ENCODE peak calls at places on chromosomes 3 and 15, in six cellular contexts. B is psoas muscle, S is cardiac muscle cell, V is neural progenitor cell, H is A549, X is breast epithelium. C is an unnamed sample. For H3K4me1, the result is how much of the 10 kb centered on the place peaks cover.

GRCh38 chr3:127304121-127304744 is 16.4 kb upstream of the PRR20G start:
- DNase-seq in X (no peak), H (peak), V (peak), S (no peak), B (no peak), C (no peak)

GRCh38 chr15:90046846-90047481 is 45.8 kb downstream of the ZNF710 start:
- DNase-seq in B (peak), S (no peak), H (no peak), V (no peak), X (peak), C (no peak)

GRCh38 chr3:87196879-87197278 is 30.2 kb upstream of the CHMP2B start:
- DNase-seq in S (no peak), V (no peak), H (no peak), B (no peak), X (no peak), C (no peak)

GRCh38 chr15:78429477-78429876 is 8.5 kb upstream of the IREB2 start:
- DNase-seq in X (peak), H (no peak), B (no peak), V (no peak), S (no peak), C (no peak)

GRCh38 chr15:97683816-97684215 is 276.7 kb upstream of the ARRDC4 start:
- DNase-seq in X (no peak), H (no peak), S (no peak), B (no peak), V (no peak), C (no peak)

GRCh38 chr3:157369712-157370447 is 66.8 kb upstream of the PTX3 start:
- DNase-seq in B (no peak), H (no peak), X (no peak), V (peak), S (peak), C (no peak)

GRCh38 chr3:106059953-106060517 is 191.2 kb upstream of the CBLB start:
- DNase-seq in V (no peak), H (no peak), S (no peak), B (no peak), X (no peak), C (no peak)

GRCh38 chr3:16741103-16741758 is 136.0 kb upstream of the DAZL start:
- DNase-seq in V (no peak), H (no peak), S (peak), X (no peak), B (no peak), C (no peak)

GRCh38 chr3:129346690-129347440 is 68.2 kb downstream of the HMCES start:
- DNase-seq in X (no peak), B (no peak), V (no peak), H (no peak), S (no peak), C (no peak)

GRCh38 chr3:76063811-76064210 is 278.5 kb upstream of the ZNF717 start:
- DNase-seq in V (no peak), X (no peak), B (no peak), H (no peak), S (no peak), C (no peak)

GRCh38 chr3:60528651-60529050 is 722.6 kb downstream of the FHIT start:
- DNase-seq in V (no peak), B (no peak), S (no peak), H (no peak), X (no peak), C (no peak)

GRCh38 chr3:145182196-145182911 is 978.6 kb downstream of the PLOD2 start:
- DNase-seq in V (no peak), H (no peak), B (no peak), X (no peak), S (no peak), C (no peak)

GRCh38 chr3:107111889-107112288 is 265.4 kb upstream of the CCDC54 start:
- DNase-seq in V (no peak), H (no peak), B (no peak), X (no peak), S (no peak), C (no peak)

GRCh38 chr3:105970283-105970682 is 101.5 kb upstream of the CBLB start:
- DNase-seq in B (no peak), H (no peak), S (peak), X (peak), V (no peak), C (no peak)

GRCh38 chr3:25820372-25820771 is 30.5 kb downstream of the OXSM start:
- DNase-seq in X (no peak), V (no peak), S (peak), H (no peak), B (no peak), C (peak)

GRCh38 chr3:23106641-23107040 is 96.5 kb upstream of the UBE2E2 start:
- DNase-seq in X (no peak), S (no peak), H (no peak), B (no peak), V (peak), C (no peak)

GRCh38 chr3:133459400-133459799 is 59.5 kb downstream of the BFSP2 start:
- DNase-seq in B (peak), X (peak), V (peak), S (peak), H (no peak), C (no peak)

GRCh38 chr15:72341361-72341760 is 21.4 kb upstream of the CELF6 start:
- DNase-seq in V (peak), S (peak), X (no peak), B (no peak), H (no peak), C (peak)

GRCh38 chr15:63023351-63023945 is 19.1 kb upstream of the TPM1 start:
- DNase-seq in S (peak), H (no peak), B (no peak), X (no peak), V (no peak), C (no peak)

GRCh38 chr3:11198495-11198894 is 44.2 kb downstream of the HRH1 start:
- DNase-seq in H (no peak), X (no peak), B (no peak), V (no peak), S (no peak), C (no peak)

GRCh38 chr15:62870216-62870615 is 172.3 kb upstream of the TPM1 start:
- DNase-seq in S (no peak), V (no peak), H (no peak), X (no peak), B (no peak), C (no peak)

GRCh38 chr3:72683068-72683467 is 165.2 kb downstream of the SHQ1 start:
- DNase-seq in S (no peak), V (peak), B (no peak), H (no peak), X (no peak), C (no peak)

GRCh38 chr3:78497025-78497424 is 1270.8 kb downstream of the ROBO1 start:
- DNase-seq in V (no peak), X (no peak), B (no peak), S (no peak), H (no peak), C (no peak)

GRCh38 chr3:150602426-150603089 is 563 bp upstream of the SELENOT start:
- DNase-seq in B (no peak), S (no peak), H (no peak), V (no peak), X (no peak), C (no peak)

GRCh38 chr15:75238150-75238549 is 20.0 kb upstream of the GOLGA6C start:
- DNase-seq in S (no peak), V (no peak), X (peak), H (no peak), B (peak), C (no peak)

GRCh38 chr3:98655666-98656065 is 62.3 kb upstream of the CPOX start:
- DNase-seq in S (peak), V (no peak), H (no peak), X (no peak), B (no peak), C (no peak)

GRCh38 chr3:10926831-10927521 is 65.6 kb upstream of the SLC6A1 start:
- DNase-seq in B (no peak), H (no peak), S (peak), V (no peak), X (peak), C (no peak)

GRCh38 chr15:56923174-56923579 is 4.7 kb downstream of the TCF12 start:
- DNase-seq in B (no peak), X (no peak), H (no peak), V (peak), S (no peak), C (no peak)
- H3K4me1 ChIP-seq in B (under half), X (under half), H (half or more), V (half or more), S (half or more), C (under half)

GRCh38 chr15:31400222-31400927 is 73.7 kb downstream of the KLF13 start:
- DNase-seq in S (no peak), X (no peak), V (no peak), H (no peak), B (no peak), C (no peak)

GRCh38 chr15:31402003-31402402 is 75.4 kb downstream of the KLF13 start:
- DNase-seq in X (no peak), S (no peak), B (no peak), H (no peak), V (no peak), C (no peak)

GRCh38 chr15:31399544-31400171 is 73.0 kb downstream of the KLF13 start:
- DNase-seq in X (no peak), B (no peak), V (no peak), S (peak), H (no peak), C (no peak)

GRCh38 chr15:31402511-31403056 is 75.9 kb downstream of the KLF13 start:
- DNase-seq in S (peak), B (peak), H (no peak), X (no peak), V (no peak), C (no peak)

DNA sequence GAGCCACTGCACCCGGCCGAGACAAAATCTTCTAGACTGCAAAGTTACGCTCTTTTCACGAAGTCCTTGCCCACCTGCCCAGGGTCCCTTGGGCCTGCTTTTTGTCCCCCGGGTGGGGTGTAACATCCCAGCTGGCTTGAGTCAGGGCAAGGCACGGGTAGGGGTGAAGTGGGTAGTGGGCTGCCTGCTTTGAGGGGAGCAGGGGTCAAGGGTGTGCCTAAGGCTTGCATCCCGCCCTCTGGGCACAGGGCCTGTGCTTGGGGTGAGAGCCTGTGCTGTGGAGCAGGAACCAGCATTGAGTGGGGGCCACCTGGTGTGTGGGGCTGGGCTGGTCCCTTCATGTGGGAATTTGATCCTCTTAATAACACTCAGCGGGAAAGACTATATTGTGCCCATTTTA is 74.6 kb downstream of the KLF13 start:
- DNase-seq in H (no peak), B (no peak), X (no peak), S (no peak), V (no peak), C (no peak)
- H3K27ac ChIP-seq in H (no peak), B (no peak), X (no peak), S (no peak), V (no peak), C (no peak)

GRCh38 chr3:108127301-108127988 is 36.6 kb upstream of the CD47 start:
- DNase-seq in V (peak), S (no peak), H (no peak), B (no peak), X (no peak), C (no peak)
- H3K4me3 ChIP-seq in V (no peak), S (no peak), H (no peak), B (no peak), X (no peak), C (no peak)

GRCh38 chr3:188700918-188701317 is 470.9 kb upstream of the TPRG1 start:
- DNase-seq in B (no peak), V (no peak), X (no peak), H (no peak), S (no peak), C (no peak)
- H3K4me1 ChIP-seq in B (under half), V (under half), X (under half), H (under half), S (under half), C (under half)

GRCh38 chr3:122772827-122773226 is 20.8 kb downstream of the HSPBAP1 start:
- DNase-seq in B (no peak), V (no peak), X (no peak), H (no peak), S (no peak), C (no peak)

GRCh38 chr3:122766430-122766829 is 27.2 kb downstream of the HSPBAP1 start:
- DNase-seq in H (no peak), X (no peak), V (no peak), S (no peak), B (no peak), C (no peak)

DNA sequence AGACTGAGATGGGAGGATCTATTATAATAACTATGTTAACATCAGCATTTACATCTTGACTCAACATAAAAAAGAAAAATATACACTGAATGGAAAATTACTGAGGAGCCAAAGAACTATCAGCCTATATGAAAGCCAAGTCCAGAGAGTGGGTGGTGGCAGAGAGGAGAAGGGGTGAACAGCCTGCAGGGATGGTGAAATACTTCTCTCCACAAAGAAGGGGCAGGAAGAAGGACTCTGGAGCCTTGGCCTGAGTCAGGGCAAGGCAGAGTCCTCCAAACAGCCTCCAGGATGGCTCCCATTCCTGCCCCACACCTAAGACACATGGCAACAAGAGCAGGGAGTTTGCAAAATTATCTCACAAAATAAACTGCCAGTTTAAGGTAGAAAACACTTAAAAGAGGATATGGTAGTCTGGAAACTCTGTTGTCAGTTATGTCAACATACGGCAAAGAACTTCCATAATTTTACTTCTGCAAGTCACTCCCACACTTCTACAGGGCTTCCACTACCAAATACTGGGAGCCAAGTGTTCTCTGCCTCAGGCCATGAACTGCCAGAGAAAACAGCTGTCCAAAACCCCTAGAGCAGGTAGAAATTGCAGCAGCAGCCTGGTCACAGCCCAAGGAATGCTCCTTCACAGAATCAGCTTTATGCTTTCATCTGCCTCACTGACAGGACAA is 25.8 kb downstream of the HSPBAP1 start:
- DNase-seq in B (no peak), V (no peak), H (no peak), S (peak), X (no peak), C (no peak)
- H3K27ac ChIP-seq in B (peak), V (no peak), H (no peak), S (no peak), X (no peak), C (no peak)

DNA sequence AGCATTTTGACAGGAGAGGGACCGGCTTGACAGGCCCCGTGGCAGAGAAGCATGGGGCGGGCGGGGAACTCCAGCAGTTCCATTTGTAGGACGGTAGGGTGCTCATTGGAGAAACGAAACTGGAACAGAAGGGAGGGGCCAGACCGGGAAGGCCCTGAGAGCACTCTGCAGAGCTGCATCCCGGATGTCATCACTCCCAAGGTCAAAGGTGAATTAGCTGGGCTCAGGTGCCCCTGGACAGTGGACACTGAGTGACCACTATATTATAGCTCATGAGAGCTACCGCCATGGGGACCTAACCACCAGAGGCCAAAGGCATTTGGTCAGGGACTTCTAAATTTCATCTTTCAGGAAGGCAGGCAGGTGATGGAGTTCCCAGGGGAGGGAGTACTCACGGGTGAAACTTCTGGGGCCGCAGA is 7.3 kb downstream of the CSRNP1 start:
- DNase-seq in X (no peak), V (no peak), S (no peak), H (no peak), B (no peak), C (no peak)
- H3K4me3 ChIP-seq in X (no peak), V (no peak), S (no peak), H (no peak), B (no peak), C (no peak)